ENCODE peak calls at places on chromosomes 2 and 18, in five cellular contexts. J, P, S, W and E are unnamed samples.
A peak's percentile ranks its signal among the peaks of the same experiment; 100 is the strongest.

GRCh38 chr2:128315122-128315828 is 3.4 kb downstream of the HS6ST1 start:
- DNase-seq in J (no peak), P (peak; percentile 43), S (no peak), W (no peak), E (no peak)

GRCh38 chr2:6343076-6343475 is 522.6 kb downstream of the CMPK2 start:
- DNase-seq in J (no peak), P (no peak), S (no peak), W (no peak), E (no peak)

GRCh38 chr2:62727259-62727867 is 21.9 kb downstream of the EHBP1 start:
- DNase-seq in J (no peak), P (no peak), S (no peak), W (no peak), E (no peak)

GRCh38 chr2:15061268-15061667 is 428.8 kb downstream of the LRATD1 start:
- DNase-seq in J (no peak), P (no peak), S (no peak), W (no peak), E (no peak)

GRCh38 chr2:172985139-172985874 is 90.3 kb upstream of the MAP3K20 start:
- DNase-seq in J (no peak), P (no peak), S (no peak), W (no peak), E (no peak)

GRCh38 chr2:42211291-42211690 is 42.1 kb downstream of the EML4 start:
- DNase-seq in J (no peak), P (no peak), S (no peak), W (no peak), E (no peak)

GRCh38 chr2:239953418-239954061 is 71.6 kb downstream of the NDUFA10 start:
- DNase-seq in J (no peak), P (no peak), S (no peak), W (no peak), E (peak; percentile 45)

GRCh38 chr2:175010848-175011254 is 5.7 kb upstream of the CHN1 start:
- DNase-seq in J (no peak), P (no peak), S (no peak), W (no peak), E (no peak)

GRCh38 chr2:8986327-8986976 is 17.0 kb downstream of the MBOAT2 start:
- DNase-seq in J (no peak), P (no peak), S (no peak), W (peak; percentile 54), E (peak; percentile 16)

GRCh38 chr2:45960057-45960863 is 308.8 kb downstream of the PRKCE start:
- DNase-seq in J (no peak), P (peak; percentile 70), S (no peak), W (no peak), E (no peak)

GRCh38 chr18:49006641-49007136 is 55.9 kb upstream of the SMAD7 start:
- DNase-seq in J (no peak), P (no peak), S (no peak), W (no peak), E (no peak)

GRCh38 chr2:240405133-240405532 is 30.3 kb upstream of the GPC1 start:
- DNase-seq in J (no peak), P (no peak), S (no peak), W (no peak), E (no peak)

GRCh38 chr2:238841542-238842181 is 6.2 kb upstream of the TWIST2 start:
- DNase-seq in J (no peak), P (no peak), S (no peak), W (no peak), E (peak; percentile 51)

GRCh38 chr2:2098458-2099167 is 232.5 kb downstream of the MYT1L start:
- DNase-seq in J (no peak), P (no peak), S (no peak), W (no peak), E (no peak)

GRCh38 chr18:68316636-68317035 is 398.3 kb downstream of the TMX3 start:
- DNase-seq in J (no peak), P (no peak), S (no peak), W (no peak), E (no peak)

GRCh38 chr2:24850944-24851343 is 57.7 kb downstream of the CENPO start:
- DNase-seq in J (no peak), P (no peak), S (no peak), W (no peak), E (no peak)

GRCh38 chr2:240629968-240630770 is 4.9 kb downstream of the GPR35 start:
- DNase-seq in J (no peak), P (peak; percentile 43), S (no peak), W (no peak), E (no peak)

GRCh38 chr2:160918909-160919503 is 241.2 kb upstream of the TANK start:
- DNase-seq in J (no peak), P (peak; percentile 67), S (peak; percentile 5), W (peak; percentile 76), E (peak; percentile 87)

GRCh38 chr2:53829252-53829651 is 30.5 kb downstream of the GPR75 start:
- DNase-seq in J (no peak), P (no peak), S (no peak), W (no peak), E (no peak)

GRCh38 chr2:151162185-151162584 is 99.5 kb downstream of the RBM43 start:
- DNase-seq in J (no peak), P (no peak), S (no peak), W (no peak), E (peak; percentile 11)

GRCh38 chr2:208101716-208102631 is 22.4 kb downstream of the CRYGD start:
- DNase-seq in J (no peak), P (no peak), S (no peak), W (no peak), E (no peak)

GRCh38 chr2:29206941-29207340 is 91.7 kb downstream of the CLIP4 start:
- DNase-seq in J (no peak), P (no peak), S (no peak), W (no peak), E (no peak)

GRCh38 chr18:49616618-49617328 is 54.9 kb downstream of the LIPG start:
- DNase-seq in J (no peak), P (no peak), S (no peak), W (no peak), E (no peak)

GRCh38 chr2:144230452-144231085 is 289.4 kb downstream of the ZEB2 start:
- DNase-seq in J (no peak), P (no peak), S (no peak), W (no peak), E (peak; percentile 26)

GRCh38 chr2:156845806-156846558 is 409.8 kb downstream of the GPD2 start:
- DNase-seq in J (no peak), P (no peak), S (no peak), W (no peak), E (peak; percentile 18)

GRCh38 chr2:59029058-59029457 is 787.9 kb upstream of the FANCL start:
- DNase-seq in J (no peak), P (no peak), S (no peak), W (no peak), E (no peak)

GRCh38 chr2:208172125-208172524 is 8.7 kb upstream of the CRYGA start:
- DNase-seq in J (no peak), P (no peak), S (no peak), W (no peak), E (no peak)